ENCODE peak calls at places on chromosomes 5 and 9, in five cellular contexts. L is tibial nerve, P is islet precursor cell, J is activated T-cell treated with anti-CD3 and anti-CD28 coated beads for 24 hours, O is NCI-H1048. C is an unnamed sample.

GRCh38 chr9:68446836-68447235 is 90.4 kb downstream of the PGM5 start:
- DNase-seq in P (no peak), L (no peak), O (no peak), J (no peak), C (no peak)

GRCh38 chr5:65121880-65122436 is 353.2 kb downstream of the CWC27 start:
- DNase-seq in O (no peak), J (no peak), L (no peak), P (no peak), C (no peak)

GRCh38 chr9:125968975-125969374 is 221.8 kb downstream of the PBX3 start:
- DNase-seq in J (no peak), O (no peak), L (no peak), P (no peak), C (no peak)

GRCh38 chr5:14399054-14399657 is 182.4 kb upstream of the OTULINL start:
- DNase-seq in L (no peak), J (no peak), P (no peak), O (no peak), C (peak; percentile 42)

GRCh38 chr9:119370816-119371215 is 1.6 kb upstream of the BRINP1 start:
- DNase-seq in P (peak; percentile 82), J (no peak), L (no peak), O (no peak), C (no peak)

GRCh38 chr5:158115468-158115867 is 256.5 kb upstream of the CLINT1 start:
- DNase-seq in O (no peak), P (no peak), L (no peak), J (no peak), C (no peak)

GRCh38 chr5:16741007-16741406 is 124.2 kb upstream of the RETREG1 start:
- DNase-seq in P (no peak), O (no peak), J (no peak), L (no peak), C (no peak)

GRCh38 chr5:111158105-111158744 is 66.0 kb upstream of the CAMK4 start:
- DNase-seq in O (peak; percentile 27), L (peak; percentile 74), J (peak; percentile 79), P (peak; percentile 79), C (peak; percentile 55)

GRCh38 chr5:50593681-50594080 is 72.8 kb upstream of the PARP8 start:
- DNase-seq in J (no peak), O (no peak), L (no peak), P (no peak), C (no peak)

GRCh38 chr5:39016587-39017275 is 57.5 kb downstream of the RICTOR start:
- DNase-seq in L (no peak), O (no peak), J (no peak), P (no peak), C (no peak)

GRCh38 chr5:82336566-82337351 is 58.6 kb upstream of the RPS23 start:
- DNase-seq in P (no peak), J (no peak), L (no peak), O (no peak), C (no peak)

GRCh38 chr5:86617309-86617755 is 409 bp upstream of the COX7C start:
- DNase-seq in O (no peak), L (no peak), J (no peak), P (no peak), C (no peak)

GRCh38 chr9:4365055-4365454 is 65.2 kb upstream of the GLIS3 start:
- DNase-seq in P (no peak), L (no peak), O (no peak), J (no peak), C (no peak)

GRCh38 chr9:131960805-131961495 is 118.7 kb downstream of the MED27 start:
- DNase-seq in O (no peak), J (no peak), L (no peak), P (peak; percentile 53), C (no peak)

GRCh38 chr5:157671592-157672330 is 428 bp downstream of the C5orf52 start:
- DNase-seq in J (no peak), P (peak; percentile 36), L (no peak), O (no peak), C (no peak)

GRCh38 chr5:39195198-39195826 is 24.1 kb downstream of the FYB1 start:
- DNase-seq in L (no peak), O (no peak), J (no peak), P (no peak), C (no peak)

GRCh38 chr5:173315495-173316352 is 12.5 kb downstream of the STC2 start:
- DNase-seq in L (no peak), O (no peak), P (peak; percentile 91), J (no peak), C (peak; percentile 60)

C was measured in COR-L47.